ENCODE peak calls at places on chromosomes 11 and 22, in four cellular contexts. One of them, this sample, is unnamed. For H3K4me1, the result is how much of the 10 kb centered on the place peaks cover.

GRCh38 chr22:36052505-36052941 is 23.9 kb upstream of the RBFOX2 start:
- DNase-seq in CD8-positive, alpha-beta T cell: no peak
- DNase-seq in pancreas: peak
- DNase-seq in GM23338: no peak
- DNase-seq in this sample: no peak

GRCh38 chr22:30015229-30015797 is 65.0 kb upstream of the HORMAD2 start:
- DNase-seq in CD8-positive, alpha-beta T cell: no peak
- DNase-seq in pancreas: no peak
- DNase-seq in GM23338: no peak
- DNase-seq in this sample: no peak

GRCh38 chr22:33421859-33422258 is 363.7 kb upstream of the SYN3 start:
- DNase-seq in CD8-positive, alpha-beta T cell: no peak
- DNase-seq in pancreas: no peak
- DNase-seq in GM23338: no peak
- DNase-seq in this sample: no peak

GRCh38 chr11:78800089-78800690 is 225.5 kb upstream of the NARS2 start:
- DNase-seq in CD8-positive, alpha-beta T cell: no peak
- DNase-seq in pancreas: no peak
- DNase-seq in GM23338: no peak
- DNase-seq in this sample: no peak

GRCh38 chr11:32210601-32211000 is 119.7 kb downstream of the RCN1 start:
- DNase-seq in CD8-positive, alpha-beta T cell: no peak
- DNase-seq in pancreas: no peak
- DNase-seq in GM23338: no peak
- DNase-seq in this sample: no peak

GRCh38 chr11:82718307-82718706 is 15.4 kb downstream of the FAM181B start:
- DNase-seq in CD8-positive, alpha-beta T cell: no peak
- DNase-seq in pancreas: no peak
- DNase-seq in GM23338: peak
- DNase-seq in this sample: no peak

GRCh38 chr22:20542736-20543135 is 35.3 kb downstream of the MED15 start:
- DNase-seq in CD8-positive, alpha-beta T cell: no peak
- DNase-seq in pancreas: no peak
- DNase-seq in GM23338: no peak
- DNase-seq in this sample: no peak

GRCh38 chr22:23520875-23521441 is 59.1 kb downstream of the IGLL1 start:
- DNase-seq in CD8-positive, alpha-beta T cell: no peak
- DNase-seq in pancreas: no peak
- DNase-seq in GM23338: no peak
- DNase-seq in this sample: no peak

GRCh38 chr11:97909544-97910394 is 1111.0 kb upstream of the CNTN5 start:
- DNase-seq in CD8-positive, alpha-beta T cell: no peak
- DNase-seq in pancreas: no peak
- DNase-seq in GM23338: no peak
- DNase-seq in this sample: no peak

DNA sequence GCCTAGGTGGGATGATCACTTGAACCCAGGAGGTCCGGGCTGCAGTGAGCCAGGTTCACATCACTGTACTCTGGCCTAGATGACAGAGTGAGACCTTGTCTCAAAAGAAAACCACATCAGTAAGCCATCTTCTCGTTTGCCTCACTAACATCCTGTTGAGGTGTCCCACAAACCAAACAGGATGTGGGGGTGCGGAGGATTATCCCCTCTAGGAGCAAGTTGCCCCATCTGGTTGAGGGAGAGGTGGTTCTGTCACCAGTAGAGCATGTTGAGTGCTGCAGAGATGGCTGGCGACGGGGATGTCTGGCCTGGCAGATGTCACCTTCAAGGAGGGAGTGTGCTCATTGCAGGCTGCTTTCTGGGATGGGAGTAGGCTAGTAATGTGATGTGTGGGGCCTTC is 72.4 kb downstream of the ZNRF3 start:
- DNase-seq in CD8-positive, alpha-beta T cell: peak
- DNase-seq in pancreas: no peak
- DNase-seq in GM23338: no peak
- DNase-seq in this sample: no peak
- H3K4me1 ChIP-seq in CD8-positive, alpha-beta T cell: under half
- H3K4me1 ChIP-seq in pancreas: under half
- H3K4me1 ChIP-seq in GM23338: under half
- H3K4me1 ChIP-seq in this sample: half or more

DNA sequence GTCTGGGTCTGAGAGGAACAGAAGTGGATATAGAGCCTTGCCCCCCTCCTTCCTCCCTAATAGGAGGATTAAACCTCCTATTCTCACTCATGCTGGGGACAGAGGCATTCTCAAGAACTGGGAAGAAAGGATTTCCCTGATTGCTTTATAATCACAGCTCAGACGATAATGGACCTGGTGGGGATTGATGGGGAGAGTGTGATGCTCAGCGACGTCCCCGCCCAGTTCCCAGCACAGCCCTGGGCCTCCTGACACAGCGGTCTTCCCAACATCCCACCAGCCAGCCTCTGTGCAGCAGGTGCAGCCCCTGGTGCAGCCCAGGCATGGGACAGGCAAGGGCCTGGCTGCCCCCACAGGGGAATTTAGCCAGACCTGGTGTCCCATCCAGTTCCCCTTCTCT is 28.4 kb downstream of the TRIM29 start:
- DNase-seq in CD8-positive, alpha-beta T cell: no peak
- DNase-seq in pancreas: no peak
- DNase-seq in GM23338: no peak
- DNase-seq in this sample: no peak
- H3K27ac ChIP-seq in CD8-positive, alpha-beta T cell: no peak
- H3K27ac ChIP-seq in pancreas: no peak
- H3K27ac ChIP-seq in GM23338: no peak
- H3K27ac ChIP-seq in this sample: no peak

GRCh38 chr11:65554057-65554818 is 3.9 kb downstream of the LTBP3 start:
- DNase-seq in CD8-positive, alpha-beta T cell: no peak
- DNase-seq in pancreas: no peak
- DNase-seq in GM23338: no peak
- DNase-seq in this sample: no peak

GRCh38 chr11:65553301-65554001 is 4.7 kb downstream of the LTBP3 start:
- DNase-seq in CD8-positive, alpha-beta T cell: peak
- DNase-seq in pancreas: no peak
- DNase-seq in GM23338: peak
- DNase-seq in this sample: no peak

GRCh38 chr11:65552413-65552951 is 5.7 kb downstream of the LTBP3 start:
- DNase-seq in CD8-positive, alpha-beta T cell: no peak
- DNase-seq in pancreas: no peak
- DNase-seq in GM23338: peak
- DNase-seq in this sample: no peak

GRCh38 chr11:65549088-65549487 is 9.1 kb downstream of the LTBP3 start:
- DNase-seq in CD8-positive, alpha-beta T cell: no peak
- DNase-seq in pancreas: no peak
- DNase-seq in GM23338: no peak
- DNase-seq in this sample: no peak

DNA sequence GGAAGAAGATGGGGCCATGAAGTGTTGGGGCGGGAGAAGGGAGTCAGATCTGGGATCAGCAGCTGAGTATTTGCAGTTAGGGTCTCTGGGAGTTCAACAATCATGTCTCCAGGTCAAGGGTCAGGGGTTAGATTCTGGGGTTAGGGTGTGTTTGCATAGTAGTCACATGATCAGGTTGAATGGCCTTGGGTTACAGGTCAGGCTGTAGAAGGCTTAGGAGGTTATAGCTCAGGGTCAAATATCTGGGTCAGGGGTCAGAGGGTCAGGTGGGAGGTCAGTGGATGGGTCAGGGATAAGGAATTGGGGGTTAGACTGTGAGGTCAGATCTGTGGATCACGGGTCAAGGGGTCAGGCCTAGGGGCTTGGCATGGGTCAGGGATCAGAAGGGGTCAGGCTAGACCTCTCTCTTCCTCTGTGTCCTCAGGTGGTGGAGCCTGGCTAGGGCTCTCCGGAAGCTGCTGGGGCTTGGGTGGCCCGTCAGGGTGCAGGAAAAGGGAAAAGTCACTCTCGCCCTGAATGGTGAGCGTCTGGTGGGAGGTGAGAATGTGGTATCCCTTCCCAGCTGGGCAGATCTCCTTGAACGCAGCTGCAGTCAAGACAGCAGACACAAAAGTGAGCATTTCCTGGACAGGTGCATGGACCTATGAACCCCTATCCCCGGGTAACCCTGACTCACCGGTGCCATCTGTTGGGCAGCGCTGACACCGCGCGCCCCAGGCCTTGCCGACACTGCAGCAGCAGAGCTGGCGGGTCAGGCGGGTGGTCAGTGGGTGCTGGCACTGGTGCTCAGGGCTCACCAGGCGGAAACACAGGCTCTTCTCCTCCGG is 6.4 kb downstream of the LTBP3 start:
- DNase-seq in CD8-positive, alpha-beta T cell: peak
- DNase-seq in pancreas: peak
- DNase-seq in GM23338: peak
- DNase-seq in this sample: no peak
- H3K4me1 ChIP-seq in CD8-positive, alpha-beta T cell: half or more
- H3K4me1 ChIP-seq in pancreas: under half
- H3K4me1 ChIP-seq in GM23338: under half
- H3K4me1 ChIP-seq in this sample: under half

GRCh38 chr11:7675640-7676039 is 2.3 kb upstream of the CYB5R2 start:
- DNase-seq in CD8-positive, alpha-beta T cell: no peak
- DNase-seq in pancreas: no peak
- DNase-seq in GM23338: no peak
- DNase-seq in this sample: no peak
- H3K27ac ChIP-seq in CD8-positive, alpha-beta T cell: no peak
- H3K27ac ChIP-seq in pancreas: no peak
- H3K27ac ChIP-seq in GM23338: no peak
- H3K27ac ChIP-seq in this sample: no peak

GRCh38 chr11:45076761-45077160 is 69.7 kb upstream of the PRDM11 start:
- DNase-seq in CD8-positive, alpha-beta T cell: no peak
- DNase-seq in pancreas: no peak
- DNase-seq in GM23338: no peak
- DNase-seq in this sample: no peak

GRCh38 chr11:45079567-45079942 is 66.9 kb upstream of the PRDM11 start:
- DNase-seq in CD8-positive, alpha-beta T cell: no peak
- DNase-seq in pancreas: no peak
- DNase-seq in GM23338: no peak
- DNase-seq in this sample: no peak

GRCh38 chr11:45079075-45079444 is 67.4 kb upstream of the PRDM11 start:
- DNase-seq in CD8-positive, alpha-beta T cell: no peak
- DNase-seq in pancreas: no peak
- DNase-seq in GM23338: no peak
- DNase-seq in this sample: no peak

GRCh38 chr11:45079943-45080719 is 66.3 kb upstream of the PRDM11 start:
- DNase-seq in CD8-positive, alpha-beta T cell: peak
- DNase-seq in pancreas: no peak
- DNase-seq in GM23338: no peak
- DNase-seq in this sample: no peak

GRCh38 chr11:45078236-45079074 is 68.0 kb upstream of the PRDM11 start:
- DNase-seq in CD8-positive, alpha-beta T cell: no peak
- DNase-seq in pancreas: no peak
- DNase-seq in GM23338: no peak
- DNase-seq in this sample: no peak
- H3K4me1 ChIP-seq in CD8-positive, alpha-beta T cell: half or more
- H3K4me1 ChIP-seq in pancreas: under half
- H3K4me1 ChIP-seq in GM23338: under half
- H3K4me1 ChIP-seq in this sample: under half

DNA sequence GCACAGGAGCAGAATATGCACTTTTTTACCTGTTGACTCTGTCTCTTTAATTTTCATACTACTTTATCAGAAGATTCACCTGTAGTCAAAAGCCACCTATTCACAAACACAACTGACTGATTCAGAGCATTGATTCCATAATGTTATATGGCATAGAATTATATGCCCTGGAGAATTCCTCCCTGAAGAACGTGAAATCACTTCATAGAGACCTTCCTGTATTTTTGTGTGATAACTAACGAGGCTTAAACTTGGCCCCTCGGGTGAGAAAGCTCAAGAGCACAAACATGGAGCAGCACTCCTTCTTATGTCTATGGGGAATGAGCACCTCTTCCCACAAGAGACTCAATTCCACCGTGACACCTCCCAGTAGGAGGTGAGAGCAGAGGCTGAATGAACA is at the start of gene OR10A6:
- DNase-seq in CD8-positive, alpha-beta T cell: no peak
- DNase-seq in pancreas: no peak
- DNase-seq in GM23338: no peak
- DNase-seq in this sample: no peak
- H3K27ac ChIP-seq in CD8-positive, alpha-beta T cell: no peak
- H3K27ac ChIP-seq in pancreas: no peak
- H3K27ac ChIP-seq in GM23338: no peak
- H3K27ac ChIP-seq in this sample: no peak

DNA sequence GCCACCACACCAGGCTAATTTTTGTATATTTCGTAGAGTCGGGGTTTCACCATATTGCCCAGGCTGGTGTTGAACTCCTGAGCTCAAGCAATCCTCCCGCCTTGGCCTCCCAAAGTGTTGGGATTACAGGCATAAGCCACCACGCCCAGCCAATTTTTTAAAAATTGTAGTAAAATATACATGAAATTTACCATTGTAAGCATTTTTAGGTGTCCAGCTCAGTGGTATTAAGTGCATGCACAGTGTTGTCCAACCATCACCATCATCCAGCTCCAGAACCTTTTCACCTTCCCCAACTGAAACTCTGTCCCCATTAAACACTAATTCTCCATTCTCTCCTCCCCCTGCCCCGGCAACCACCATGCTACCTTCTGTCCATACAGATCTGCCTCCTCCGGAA is 8.5 kb downstream of the FADS3 start:
- DNase-seq in CD8-positive, alpha-beta T cell: no peak
- DNase-seq in pancreas: no peak
- DNase-seq in GM23338: no peak
- DNase-seq in this sample: no peak
- H3K4me1 ChIP-seq in CD8-positive, alpha-beta T cell: under half
- H3K4me1 ChIP-seq in pancreas: under half
- H3K4me1 ChIP-seq in GM23338: under half
- H3K4me1 ChIP-seq in this sample: under half

GRCh38 chr11:61331636-61332035 is 1.3 kb downstream of the DDB1 start:
- DNase-seq in CD8-positive, alpha-beta T cell: no peak
- DNase-seq in pancreas: no peak
- DNase-seq in GM23338: no peak
- DNase-seq in this sample: no peak
- H3K27ac ChIP-seq in CD8-positive, alpha-beta T cell: peak
- H3K27ac ChIP-seq in pancreas: no peak
- H3K27ac ChIP-seq in GM23338: peak
- H3K27ac ChIP-seq in this sample: no peak

DNA sequence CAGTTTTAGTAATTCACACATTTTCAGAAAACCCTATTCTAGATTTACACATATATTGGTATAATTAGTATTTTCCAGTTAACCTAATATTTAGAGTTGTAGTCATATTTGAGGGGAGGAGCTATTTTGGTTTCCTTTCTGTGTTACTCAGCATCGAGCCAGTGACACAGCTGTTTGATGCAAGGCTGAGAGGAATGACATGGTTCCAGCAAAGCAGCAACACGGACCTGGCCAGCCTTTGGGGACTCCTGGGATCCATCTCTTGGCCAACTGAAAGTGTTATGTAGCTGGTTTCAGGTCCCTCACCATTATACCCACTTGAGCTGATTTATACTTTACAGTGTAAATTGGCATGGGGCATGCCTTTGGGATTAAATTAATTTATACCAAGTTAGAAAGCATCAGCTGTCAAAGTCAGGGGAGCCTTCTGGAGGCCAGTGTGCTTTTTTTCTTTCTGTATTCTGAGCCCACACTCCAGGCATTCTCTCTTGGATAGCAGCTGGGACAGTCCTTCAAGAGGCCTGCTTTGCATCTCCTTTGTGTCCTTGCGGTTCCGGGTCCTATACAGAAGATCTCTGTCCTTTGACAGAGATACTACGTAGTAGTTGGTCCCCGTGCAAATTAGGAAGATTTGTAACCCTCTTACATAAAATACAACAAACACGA is 91.3 kb upstream of the SLC25A18 start:
- DNase-seq in CD8-positive, alpha-beta T cell: no peak
- DNase-seq in pancreas: no peak
- DNase-seq in GM23338: peak
- DNase-seq in this sample: no peak
- H3K4me1 ChIP-seq in CD8-positive, alpha-beta T cell: under half
- H3K4me1 ChIP-seq in pancreas: under half
- H3K4me1 ChIP-seq in GM23338: half or more
- H3K4me1 ChIP-seq in this sample: under half